ENCODE peak calls at places on chromosomes 11 and 22, in eight cellular contexts. D is upper lobe of right lung, I is HAP-1, T is tibial artery, Q is HCT116, O is adipocyte, B is small intestine, Y is lung. G is an unnamed sample. For H3K36me3 and H3K4me1, the result is how much of the 10 kb centered on the place peaks cover.

GRCh38 chr11:134261626-134262488 is 8.5 kb downstream of the ACAD8 start:
- DNase-seq in D (no peak), O (peak), Q (peak), T (no peak), Y (no peak), I (peak), B (peak), G (no peak)

GRCh38 chr22:50197000-50197800 is 3.6 kb upstream of the SELENOO start:
- DNase-seq in I (no peak), T (no peak), Y (no peak), Q (no peak), O (no peak), B (no peak), D (no peak), G (no peak)

GRCh38 chr22:35045451-35045850 is 20.5 kb upstream of the ISX start:
- DNase-seq in O (no peak), I (no peak), B (no peak), Q (no peak), D (no peak), T (no peak), Y (no peak), G (no peak)

GRCh38 chr11:111327908-111328624 is 29.7 kb downstream of the POU2AF3 start:
- DNase-seq in O (no peak), Q (no peak), B (peak), D (peak), T (no peak), I (no peak), Y (peak), G (no peak)

GRCh38 chr22:36311386-36312085 is 58.6 kb downstream of the APOL1 start:
- DNase-seq in Y (no peak), Q (no peak), B (no peak), I (no peak), O (no peak), D (no peak), T (no peak), G (no peak)

GRCh38 chr11:28476053-28476452 is 367.9 kb downstream of the METTL15 start:
- DNase-seq in T (no peak), Y (no peak), O (no peak), Q (no peak), I (no peak), B (no peak), D (no peak), G (no peak)

GRCh38 chr11:77103319-77103718 is 679 bp downstream of the OMP start:
- DNase-seq in Y (no peak), B (no peak), I (no peak), O (no peak), T (no peak), Q (no peak), D (no peak), G (no peak)

GRCh38 chr22:46390652-46391301 is 55.3 kb downstream of the TRMU start:
- DNase-seq in B (peak), I (no peak), Q (no peak), Y (peak), O (peak), D (no peak), T (peak), G (peak)

GRCh38 chr11:73185680-73186293 is 32.3 kb upstream of the P2RY2 start:
- DNase-seq in T (peak), Y (no peak), D (no peak), I (no peak), Q (no peak), B (no peak), O (peak), G (no peak)
- H3K4me3 ChIP-seq in T (no peak), Y (no peak), D (no peak), I (no peak), Q (no peak), B (no peak), O (no peak), G (no peak)

DNA sequence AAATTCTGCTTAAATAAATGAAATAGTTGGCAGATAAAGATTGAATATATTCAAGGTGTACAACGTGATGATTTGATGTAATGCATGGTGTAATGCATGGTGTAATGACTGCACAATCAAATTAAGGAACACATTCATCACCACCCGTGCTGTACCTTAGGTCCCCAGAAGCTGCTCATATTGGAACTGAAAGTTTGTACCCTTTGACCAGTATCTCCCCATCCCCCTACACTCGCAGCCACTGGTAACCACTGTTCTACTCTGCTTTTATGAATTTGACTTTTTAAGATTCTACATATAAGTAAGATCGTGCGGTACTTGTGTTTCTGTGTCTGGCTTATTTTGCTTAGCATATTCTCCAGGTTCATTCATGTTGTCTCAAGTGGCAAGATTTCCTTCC is 445.8 kb downstream of the OPCML start:
- DNase-seq in Y (no peak), O (no peak), Q (no peak), B (no peak), T (no peak), D (no peak), I (no peak), G (no peak)
- H3K36me3 ChIP-seq in Y (under half), O (under half), Q (under half), B (under half), T (under half), D (under half), I (under half), G (under half)

GRCh38 chr22:40733919-40734318 is 54.6 kb downstream of the MCHR1 start:
- DNase-seq in Y (no peak), B (no peak), D (no peak), O (no peak), T (no peak), Q (no peak), I (no peak), G (no peak)

GRCh38 chr22:40732996-40733292 is 53.7 kb downstream of the MCHR1 start:
- DNase-seq in D (no peak), Q (no peak), O (no peak), B (no peak), Y (no peak), I (no peak), T (no peak), G (no peak)

GRCh38 chr22:40729284-40729683 is 50.0 kb downstream of the MCHR1 start:
- DNase-seq in B (no peak), D (no peak), Q (no peak), O (no peak), Y (no peak), T (no peak), I (no peak), G (no peak)

GRCh38 chr22:40727607-40728325 is 48.5 kb downstream of the MCHR1 start:
- DNase-seq in T (no peak), B (no peak), I (no peak), D (no peak), O (no peak), Y (no peak), Q (no peak), G (no peak)

DNA sequence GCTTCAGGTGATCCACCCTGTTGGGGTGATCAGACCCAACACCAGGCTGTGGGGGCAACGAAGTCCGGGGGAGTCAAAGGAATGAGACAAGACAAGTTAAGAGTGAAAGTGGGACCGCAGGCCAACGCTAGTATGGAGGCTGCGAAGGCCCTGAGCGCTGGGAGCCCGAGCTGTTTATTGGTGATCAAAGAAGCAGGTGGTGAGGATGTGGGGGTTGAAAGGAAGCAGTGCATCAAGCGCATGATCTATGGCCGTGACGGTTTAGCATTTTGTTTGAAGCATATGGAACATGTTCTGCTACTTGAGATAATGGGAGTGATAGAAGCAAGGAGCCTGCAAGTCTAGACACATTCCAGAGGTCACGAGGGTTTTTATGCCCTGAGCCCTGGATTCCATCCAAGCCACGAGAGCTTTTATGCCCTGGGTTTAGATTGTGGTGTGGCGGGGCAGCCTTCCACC is 49.5 kb downstream of the MCHR1 start:
- DNase-seq in I (no peak), D (no peak), B (peak), Q (no peak), T (no peak), O (peak), Y (peak), G (peak)
- H3K4me1 ChIP-seq in I (under half), D (under half), B (under half), Q (under half), T (under half), O (under half), Y (under half), G (under half)

DNA sequence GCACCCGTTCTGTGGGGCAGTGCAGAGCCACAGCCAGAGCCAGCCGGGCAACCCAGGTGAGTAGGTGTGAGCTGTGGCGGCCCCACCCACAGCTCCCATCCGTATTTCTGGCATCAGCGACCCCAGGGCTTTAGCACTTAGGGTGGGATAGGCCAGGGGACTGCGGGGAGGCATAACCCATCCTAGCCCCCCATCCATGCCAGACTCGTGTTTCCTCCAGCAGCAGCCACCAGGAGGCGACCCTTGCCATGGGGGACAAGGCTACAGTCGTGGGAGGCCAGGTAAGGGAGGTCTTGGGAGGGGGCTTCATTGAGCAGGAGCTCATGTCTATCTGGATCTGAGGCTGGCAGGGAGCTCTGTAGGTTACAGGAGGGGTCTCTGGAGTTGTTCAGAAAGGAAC is 873 bp downstream of the OTOG start:
- DNase-seq in O (no peak), B (no peak), Y (no peak), Q (no peak), D (no peak), I (no peak), T (no peak), G (no peak)
- H3K4me3 ChIP-seq in O (no peak), B (no peak), Y (no peak), Q (no peak), D (no peak), I (no peak), T (no peak), G (no peak)

GRCh38 chr11:71988050-71988449 is 10.7 kb upstream of the IL18BP start:
- DNase-seq in D (no peak), B (no peak), T (no peak), Y (no peak), I (no peak), Q (no peak), O (peak), G (no peak)
- H3K36me3 ChIP-seq in D (under half), B (under half), T (under half), Y (under half), I (under half), Q (under half), O (under half), G (under half)

GRCh38 chr11:65585396-65586246 is 9.8 kb downstream of the EHBP1L1 start:
- DNase-seq in I (no peak), Y (no peak), T (no peak), D (no peak), B (no peak), O (no peak), Q (no peak), G (no peak)

GRCh38 chr11:65584102-65584501 is 8.2 kb downstream of the EHBP1L1 start:
- DNase-seq in Y (no peak), D (no peak), Q (no peak), B (no peak), O (no peak), T (no peak), I (no peak), G (no peak)

GRCh38 chr11:65584723-65585171 is 8.9 kb downstream of the EHBP1L1 start:
- DNase-seq in I (no peak), B (no peak), Q (no peak), T (no peak), D (no peak), O (no peak), Y (no peak), G (no peak)

GRCh38 chr11:65586676-65587075 is 8.9 kb downstream of the KCNK7 start:
- DNase-seq in Y (no peak), I (no peak), B (no peak), T (no peak), O (no peak), D (no peak), Q (no peak), G (no peak)

DNA sequence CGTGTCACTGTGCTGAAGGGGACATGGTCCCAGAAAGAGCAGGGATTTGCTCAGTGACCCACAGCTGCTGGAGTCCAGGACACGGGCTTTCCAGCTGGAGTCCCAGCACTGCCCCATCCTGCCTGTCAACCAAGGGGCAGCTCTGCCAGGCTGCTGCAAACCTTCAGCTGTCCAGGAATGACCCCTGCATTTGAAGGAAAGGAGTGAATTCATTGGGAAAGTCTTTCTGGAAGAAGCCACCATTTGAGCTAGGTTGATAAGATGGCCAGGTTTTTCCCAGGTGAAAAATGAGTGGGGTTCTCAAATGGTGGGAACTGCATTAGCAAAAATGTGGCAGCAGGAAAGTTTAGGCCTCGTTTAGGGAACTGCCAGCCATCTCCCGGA is 9.4 kb downstream of the KCNK7 start:
- DNase-seq in D (no peak), Y (no peak), Q (no peak), O (no peak), B (no peak), I (no peak), T (no peak), G (no peak)
- H3K4me1 ChIP-seq in D (under half), Y (under half), Q (under half), O (under half), B (under half), I (under half), T (under half), G (under half)

GRCh38 chr11:65185166-65185565 is 3.4 kb downstream of the CAPN1 start:
- DNase-seq in Y (no peak), I (no peak), B (no peak), O (no peak), D (no peak), T (no peak), Q (no peak), G (no peak)

GRCh38 chr11:65187146-65187675 is 5.5 kb downstream of the CAPN1 start:
- DNase-seq in Y (no peak), I (no peak), B (peak), O (no peak), T (no peak), D (no peak), Q (no peak), G (no peak)

GRCh38 chr11:65186701-65187100 is 5.0 kb downstream of the CAPN1 start:
- DNase-seq in B (no peak), D (no peak), I (no peak), Q (no peak), O (no peak), Y (no peak), T (no peak), G (no peak)

GRCh38 chr11:65184146-65184545 is 2.4 kb downstream of the CAPN1 start:
- DNase-seq in I (no peak), D (no peak), T (no peak), B (no peak), Q (no peak), O (no peak), Y (no peak), G (no peak)

GRCh38 chr11:65185869-65186341 is 4.2 kb downstream of the CAPN1 start:
- DNase-seq in Y (no peak), B (no peak), Q (no peak), D (no peak), I (no peak), T (no peak), O (no peak), G (no peak)
- H3K4me3 ChIP-seq in Y (no peak), B (no peak), Q (no peak), D (no peak), I (no peak), T (no peak), O (no peak), G (no peak)

GRCh38 chr22:37569009-37569920 is 9.0 kb downstream of the CDC42EP1 start:
- DNase-seq in O (no peak), T (no peak), Y (peak), Q (no peak), B (peak), D (peak), I (no peak), G (peak)

GRCh38 chr22:37570661-37570976 is 9.3 kb downstream of the LGALS2 start:
- DNase-seq in I (no peak), Y (no peak), Q (no peak), O (no peak), T (no peak), D (no peak), B (no peak), G (no peak)

GRCh38 chr22:37569921-37570660 is 9.8 kb downstream of the LGALS2 start:
- DNase-seq in O (no peak), Q (no peak), T (no peak), I (peak), B (peak), D (peak), Y (no peak), G (peak)

GRCh38 chr22:37571258-37571991 is 8.5 kb downstream of the LGALS2 start:
- DNase-seq in D (no peak), I (peak), Y (no peak), O (no peak), Q (peak), B (no peak), T (no peak), G (no peak)

DNA sequence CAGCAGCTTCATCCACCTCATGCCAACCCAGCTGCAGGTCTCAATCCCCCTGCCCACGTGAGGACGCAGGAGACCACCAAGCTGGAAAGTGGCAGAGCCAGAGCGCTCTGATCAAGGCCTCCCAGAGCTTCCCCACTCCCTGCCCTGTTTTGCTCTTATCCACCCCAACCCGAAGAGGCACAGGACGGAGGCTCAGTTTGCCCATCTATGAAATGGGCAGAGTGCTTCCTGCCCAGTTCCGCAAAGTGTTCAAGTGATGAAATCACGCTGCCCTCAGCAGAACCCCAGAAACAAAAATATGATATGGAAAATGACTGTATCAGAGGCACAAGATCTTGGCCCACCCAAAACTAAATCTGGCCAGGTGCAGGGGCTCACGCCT is 7.9 kb downstream of the LGALS2 start:
- DNase-seq in T (no peak), O (no peak), I (no peak), Q (no peak), D (no peak), Y (no peak), B (no peak), G (no peak)
- H3K36me3 ChIP-seq in T (under half), O (under half), I (under half), Q (under half), D (under half), Y (under half), B (under half), G (under half)

DNA sequence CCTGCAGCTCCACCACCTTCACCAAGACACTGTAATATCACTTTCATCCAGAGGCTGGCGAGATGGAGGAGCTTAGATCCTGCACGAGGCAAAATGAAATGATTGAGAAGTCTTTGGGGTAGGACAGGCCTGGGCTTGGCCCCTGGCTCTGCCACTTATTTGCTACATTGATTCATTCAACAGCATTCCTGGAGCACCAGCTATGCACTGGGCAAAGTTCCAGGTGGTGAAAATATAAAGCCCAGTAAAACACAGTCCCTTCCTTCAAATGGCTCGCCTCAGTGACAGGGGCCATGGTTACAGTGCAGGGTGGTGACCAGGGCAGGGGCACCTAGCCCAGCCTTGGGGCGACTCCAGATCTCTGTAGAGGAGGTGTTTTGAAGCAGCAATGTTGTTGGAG is 19.7 kb downstream of the ALX4 start:
- DNase-seq in B (no peak), Q (no peak), O (peak), T (no peak), Y (no peak), I (no peak), D (no peak), G (no peak)
- H3K4me1 ChIP-seq in B (under half), Q (under half), O (under half), T (under half), Y (under half), I (under half), D (under half), G (under half)

G was measured in transverse colon.